ENCODE peak calls at places on chromosomes 7 and 10, in ten cellular contexts. F is tibial artery, S is colonic mucosa, W is GM12865, P is heart right ventricle, R is fibroblast of lung, D is osteoblast, B is fibroblast of the aortic adventitia, Z is thoracic aorta, N is cardiac muscle cell. V is an unnamed sample.

GRCh38 chr7:65371468-65371867 is 2.2 kb upstream of the ZNF92 start:
- DNase-seq in F (peak; percentile 68), S (peak; percentile 31), W (no peak), P (no peak), R (no peak), D (peak; percentile 32), B (peak; percentile 22), Z (no peak), N (peak; percentile 11), V (no peak)

GRCh38 chr7:100378114-100378760 is 5.0 kb downstream of the PILRA start:
- DNase-seq in F (no peak), S (no peak), W (no peak), P (no peak), R (no peak), D (no peak), B (no peak), Z (no peak), N (no peak), V (no peak)

GRCh38 chr7:77348371-77348813 is 67.8 kb downstream of the GSAP start:
- DNase-seq in F (no peak), S (no peak), W (no peak), P (peak; percentile 70), R (peak; percentile 72), D (peak; percentile 77), B (peak; percentile 96), Z (no peak), N (peak; percentile 95), V (no peak)

GRCh38 chr10:56357018-56357417 is 4.0 kb downstream of the ZWINT start:
- DNase-seq in F (no peak), S (no peak), W (no peak), P (no peak), R (no peak), D (no peak), B (no peak), Z (no peak), N (no peak), V (no peak)

GRCh38 chr10:42950606-42951485 is 126.0 kb upstream of the RET start:
- DNase-seq in F (peak; percentile 51), S (peak; percentile 10), W (no peak), P (no peak), R (no peak), D (no peak), B (no peak), Z (no peak), N (no peak), V (no peak)

GRCh38 chr7:16711730-16712129 is 41.8 kb upstream of the TSPAN13 start:
- DNase-seq in F (no peak), S (no peak), W (no peak), P (no peak), R (peak; percentile 26), D (no peak), B (peak; percentile 26), Z (no peak), N (peak; percentile 15), V (no peak)

GRCh38 chr10:127904931-127905622 is 1.8 kb upstream of the PTPRE start:
- DNase-seq in F (peak; percentile 42), S (no peak), W (no peak), P (no peak), R (no peak), D (no peak), B (no peak), Z (no peak), N (no peak), V (no peak)

GRCh38 chr10:126511917-126512487 is 123.7 kb upstream of the ADAM12 start:
- DNase-seq in F (no peak), S (no peak), W (no peak), P (no peak), R (peak; percentile 28), D (no peak), B (peak; percentile 33), Z (no peak), N (peak; percentile 21), V (no peak)

GRCh38 chr10:63573068-63573697 is 52.0 kb downstream of the REEP3 start:
- DNase-seq in F (no peak), S (no peak), W (peak; percentile 34), P (no peak), R (peak; percentile 93), D (no peak), B (peak; percentile 72), Z (no peak), N (peak; percentile 65), V (no peak)

GRCh38 chr10:88027570-88027969 is 164.1 kb downstream of the PTEN start:
- DNase-seq in F (peak; percentile 71), S (no peak), W (peak; percentile 55), P (no peak), R (no peak), D (no peak), B (no peak), Z (no peak), N (no peak), V (no peak)

GRCh38 chr10:28382520-28383269 is 79.8 kb upstream of the MPP7 start:
- DNase-seq in F (no peak), S (no peak), W (no peak), P (no peak), R (peak; percentile 19), D (peak; percentile 61), B (no peak), Z (no peak), N (no peak), V (no peak)

GRCh38 chr10:132938472-132939329 is 3.7 kb downstream of the CFAP46 start:
- DNase-seq in F (no peak), S (no peak), W (no peak), P (no peak), R (no peak), D (peak; percentile 73), B (no peak), Z (no peak), N (peak; percentile 20), V (peak; percentile 78)

GRCh38 chr10:74750848-74751274 is 75.5 kb upstream of the KAT6B start:
- DNase-seq in F (peak; percentile 44), S (peak; percentile 9), W (peak; percentile 46), P (no peak), R (no peak), D (no peak), B (no peak), Z (no peak), N (no peak), V (no peak)

GRCh38 chr7:30804078-30804661 is 33.0 kb downstream of the MINDY4 start:
- DNase-seq in F (no peak), S (no peak), W (no peak), P (no peak), R (peak; percentile 86), D (peak; percentile 92), B (peak; percentile 89), Z (no peak), N (peak; percentile 68), V (no peak)

GRCh38 chr7:29330136-29330535 is 135.6 kb downstream of the CHN2 start:
- DNase-seq in F (no peak), S (no peak), W (no peak), P (no peak), R (no peak), D (no peak), B (no peak), Z (no peak), N (no peak), V (no peak)

GRCh38 chr10:97573021-97573420 is 442 bp downstream of the ANKRD2 start:
- DNase-seq in F (no peak), S (no peak), W (no peak), P (no peak), R (no peak), D (peak; percentile 73), B (no peak), Z (no peak), N (no peak), V (no peak)

GRCh38 chr10:97577701-97578100 is 5.1 kb downstream of the ANKRD2 start:
- DNase-seq in F (no peak), S (no peak), W (no peak), P (no peak), R (no peak), D (no peak), B (no peak), Z (no peak), N (no peak), V (no peak)

GRCh38 chr10:97574374-97575100 is 2.0 kb downstream of the ANKRD2 start:
- DNase-seq in F (peak; percentile 80), S (peak; percentile 58), W (no peak), P (peak; percentile 81), R (peak; percentile 52), D (peak; percentile 97), B (peak; percentile 58), Z (peak; percentile 35), N (peak; percentile 61), V (no peak)

GRCh38 chr10:97573672-97574071 is 1.1 kb downstream of the ANKRD2 start:
- DNase-seq in F (no peak), S (no peak), W (no peak), P (no peak), R (no peak), D (no peak), B (no peak), Z (no peak), N (no peak), V (no peak)

DNA sequence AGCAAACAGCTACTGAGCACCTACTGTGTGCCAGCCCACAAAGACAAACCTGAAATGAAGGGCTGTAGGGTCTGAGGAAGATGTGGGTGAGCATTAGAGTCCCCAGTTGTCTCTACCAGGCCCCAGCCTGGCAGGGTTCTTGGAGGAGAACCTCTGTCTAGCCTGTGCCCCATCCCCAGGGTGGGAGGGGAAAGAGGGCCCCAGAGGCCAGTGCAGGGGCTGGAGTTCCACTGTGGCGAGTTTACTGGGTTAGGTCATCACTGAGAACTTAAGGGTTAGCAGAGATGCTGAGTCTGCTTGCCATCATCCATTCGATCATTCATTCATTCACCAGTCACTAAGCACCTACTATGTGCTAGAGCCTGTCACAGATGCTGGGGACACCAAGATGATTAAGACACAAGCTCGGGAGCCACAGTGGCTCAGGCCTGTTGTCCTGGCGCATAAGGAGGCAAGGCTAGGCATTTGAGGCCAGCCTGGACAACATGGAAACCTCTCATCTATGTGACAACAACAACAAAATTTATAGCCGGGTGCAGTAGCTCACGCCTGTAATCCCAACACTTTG is 2.6 kb downstream of the ANKRD2 start:
- DNase-seq in F (no peak), S (no peak), W (no peak), P (no peak), R (no peak), D (no peak), B (no peak), Z (no peak), N (no peak), V (no peak)
- H3K4me3 ChIP-seq in F (no peak overlapping the region), S (no peak overlapping the region), W (no peak overlapping the region), P (no peak overlapping the region), R (no peak overlapping the region), D (no peak overlapping the region), B (no peak overlapping the region), Z (no peak overlapping the region), N (no peak overlapping the region), V (no peak overlapping the region)

GRCh38 chr7:55193245-55193644 is 171.9 kb upstream of the LANCL2 start:
- DNase-seq in F (no peak), S (no peak), W (no peak), P (no peak), R (peak; percentile 30), D (no peak), B (no peak), Z (no peak), N (no peak), V (no peak)
- H3K4me3 ChIP-seq in F (no peak overlapping the region), S (no peak overlapping the region), W (no peak overlapping the region), P (no peak overlapping the region), R (no peak overlapping the region), D (no peak overlapping the region), B (no peak overlapping the region), Z (no peak overlapping the region), N (no peak overlapping the region), V (no peak overlapping the region)

GRCh38 chr10:123361832-123362231 is 207.6 kb downstream of the BUB3 start:
- DNase-seq in F (no peak), S (no peak), W (no peak), P (no peak), R (no peak), D (no peak), B (no peak), Z (no peak), N (no peak), V (no peak)
- H3K4me3 ChIP-seq in F (no peak overlapping the region), S (no peak overlapping the region), W (no peak overlapping the region), P (no peak overlapping the region), R (no peak overlapping the region), D (no peak overlapping the region), B (no peak overlapping the region), Z (no peak overlapping the region), N (no peak overlapping the region), V (no peak overlapping the region)

GRCh38 chr7:94706991-94707390 is 51.1 kb upstream of the SGCE start:
- DNase-seq in F (no peak), S (no peak), W (no peak), P (no peak), R (no peak), D (no peak), B (no peak), Z (no peak), N (no peak), V (no peak)
- H3K4me3 ChIP-seq in F (no peak overlapping the region), S (no peak overlapping the region), W (no peak overlapping the region), P (no peak overlapping the region), R (no peak overlapping the region), D (no peak overlapping the region), B (no peak overlapping the region), Z (no peak overlapping the region), N (no peak overlapping the region), V (no peak overlapping the region)